ENCODE peak calls at places on chromosomes 13 and 19, in four cellular contexts. A is psoas muscle, K is NCI-H345, X is fibroblast of pulmonary artery. F is an unnamed sample.

GRCh38 chr13:34942732-34943674 is 933 bp downstream of the NBEA start:
- DNase-seq in A (peak), K (peak), X (no peak), F (no peak)

GRCh38 chr13:99086149-99086868 is 108.4 kb upstream of the DOCK9 start:
- DNase-seq in K (peak), A (peak), X (peak), F (peak)

GRCh38 chr19:11649941-11650340 is 52.7 kb downstream of the ZNF627 start:
- DNase-seq in X (no peak), A (no peak), K (no peak), F (peak)

GRCh38 chr19:52542984-52543664 is 15.7 kb downstream of the ZNF808 start:
- DNase-seq in X (no peak), K (no peak), A (no peak), F (no peak)

GRCh38 chr13:106384516-106384915 is 150.9 kb downstream of the EFNB2 start:
- DNase-seq in K (no peak), A (no peak), X (no peak), F (no peak)

GRCh38 chr13:99093997-99094396 is 106.7 kb upstream of the UBAC2 start:
- DNase-seq in K (no peak), X (no peak), A (no peak), F (no peak)

GRCh38 chr13:63190742-63191141 is 1775.1 kb upstream of the PCDH20 start:
- DNase-seq in X (peak), A (no peak), K (no peak), F (peak)

GRCh38 chr19:36030264-36031148 is 2.2 kb downstream of the CLIP3 start:
- DNase-seq in X (peak), K (no peak), A (no peak), F (peak)

GRCh38 chr13:48110132-48110868 is 15.4 kb upstream of the MED4 start:
- DNase-seq in A (no peak), K (no peak), X (peak), F (no peak)

GRCh38 chr13:92463134-92463533 is 763.5 kb upstream of the GPC6 start:
- DNase-seq in K (peak), A (no peak), X (no peak), F (no peak)

GRCh38 chr13:97975280-97975850 is 21.9 kb downstream of the IPO5 start:
- DNase-seq in K (no peak), A (no peak), X (no peak), F (no peak)

GRCh38 chr19:34049944-34050343 is 122.4 kb upstream of the LSM14A start:
- DNase-seq in A (no peak), K (no peak), X (no peak), F (no peak)

GRCh38 chr19:52191951-52192350 is 2.1 kb downstream of the PPP2R1A start:
- DNase-seq in K (no peak), X (no peak), A (no peak), F (no peak)

F was measured in AG10803.